ENCODE peak calls at places on chromosomes 16 and 17, in four cellular contexts. P, G, B and T are unnamed samples.

GRCh38 chr17:82674656-82675475 is 23.6 kb downstream of the RAB40B start:
- DNase-seq in P (no peak), B (no peak), G (no peak), T (no peak)

GRCh38 chr16:4702466-4702808 is 9.1 kb downstream of the NUDT16L1 start:
- DNase-seq in B (no peak), G (no peak), P (no peak), T (no peak)

GRCh38 chr17:28170771-28171170 is 128.3 kb downstream of the NLK start:
- DNase-seq in G (no peak), B (no peak), P (peak), T (no peak)

GRCh38 chr17:37134050-37134449 is 185.3 kb downstream of the AATF start:
- DNase-seq in G (no peak), B (no peak), P (no peak), T (no peak)

GRCh38 chr16:61934591-61934990 is 101.6 kb downstream of the CDH8 start:
- DNase-seq in B (no peak), G (no peak), P (no peak), T (no peak)

GRCh38 chr16:1964046-1964505 is 550 bp downstream of the RPS2 start:
- DNase-seq in P (no peak), B (no peak), G (peak), T (no peak)

GRCh38 chr17:4901108-4901647 is 1.7 kb downstream of the CHRNE start:
- DNase-seq in B (no peak), P (no peak), G (no peak), T (no peak)

GRCh38 chr17:73323622-73324455 is 12.0 kb upstream of the CDC42EP4 start:
- DNase-seq in P (no peak), G (no peak), B (no peak), T (no peak)

GRCh38 chr16:87446479-87446878 is 46.3 kb downstream of the ZCCHC14 start:
- DNase-seq in P (no peak), B (no peak), G (no peak), T (no peak)

DNA sequence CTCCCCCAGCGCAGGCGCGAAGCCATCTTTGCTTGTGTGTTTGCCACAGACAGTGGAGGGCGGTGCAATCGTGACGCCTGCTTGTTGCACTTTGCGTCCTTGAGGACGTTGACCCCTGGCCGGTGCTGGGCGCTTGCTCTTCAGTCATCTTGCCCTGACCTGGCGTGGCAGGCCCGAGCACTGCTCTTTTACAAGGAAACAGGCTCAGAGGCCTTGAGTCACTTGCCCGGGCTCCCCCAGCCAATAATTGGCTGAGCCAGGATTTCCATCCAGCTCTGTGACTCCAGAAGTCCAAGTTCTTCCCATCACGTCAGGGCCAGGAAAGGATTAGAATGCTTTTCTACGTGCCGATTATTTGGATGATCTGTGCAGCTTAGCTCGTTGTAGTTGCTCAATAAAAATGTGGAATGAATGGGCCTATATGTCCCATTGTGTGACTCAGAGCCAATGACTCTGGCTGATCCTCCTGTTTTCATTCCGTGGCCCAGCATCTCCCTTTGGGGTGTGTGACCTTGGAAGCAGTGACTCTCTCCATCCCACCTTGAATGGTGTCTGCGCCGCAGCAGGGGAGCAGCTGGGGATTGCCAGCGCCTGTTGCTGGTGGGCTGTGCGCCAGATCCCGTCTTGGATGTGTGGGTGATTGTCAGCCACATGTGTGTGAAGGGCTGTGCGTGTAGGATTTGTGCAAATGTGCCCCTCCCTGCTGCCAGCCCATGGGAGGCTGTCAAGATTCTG is 214.1 kb downstream of the SEC14L1 start:
- DNase-seq in G (peak), P (peak), B (peak), T (peak)
- TF ChIP-seq CTCF in G (no peak), P (no peak), B (no peak), T (no peak)

DNA sequence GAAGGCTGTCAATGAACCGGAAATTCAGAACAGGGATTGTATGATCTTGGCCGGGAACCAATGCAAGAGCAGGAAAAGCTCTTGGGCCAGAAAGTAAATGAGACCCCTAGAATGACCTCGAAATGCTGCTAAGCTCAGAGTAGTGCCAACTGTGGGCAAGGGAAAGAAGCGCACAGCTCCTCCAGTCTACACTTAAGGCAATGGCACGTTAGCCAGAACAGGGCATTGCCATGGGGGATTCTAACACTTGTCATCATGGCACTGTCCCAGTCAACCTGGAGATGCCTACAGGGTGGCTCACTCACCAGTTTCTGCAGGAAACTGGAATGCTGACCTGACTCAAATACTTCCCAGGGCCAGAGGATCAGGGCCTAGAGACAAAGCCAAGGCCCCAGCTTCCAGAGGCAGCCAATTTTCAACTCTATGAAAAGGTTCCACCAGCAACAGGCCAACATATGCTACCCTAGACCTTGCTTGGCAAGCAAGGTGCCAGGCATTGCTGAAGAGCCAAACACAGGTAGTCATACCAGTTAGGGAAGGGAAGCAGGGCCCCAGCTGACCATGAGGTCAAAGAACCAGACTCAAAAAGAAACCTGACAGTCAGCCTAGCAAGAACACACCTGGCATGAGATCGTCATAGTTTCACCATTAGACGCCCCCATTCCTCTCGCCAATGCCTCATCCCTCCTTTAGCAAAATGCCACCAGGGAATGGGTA is 34.9 kb downstream of the ARHGAP17 start:
- DNase-seq in G (peak), P (peak), B (peak), T (peak)
- H3K27ac ChIP-seq in G (peak), P (peak), B (peak), T (no peak)

DNA sequence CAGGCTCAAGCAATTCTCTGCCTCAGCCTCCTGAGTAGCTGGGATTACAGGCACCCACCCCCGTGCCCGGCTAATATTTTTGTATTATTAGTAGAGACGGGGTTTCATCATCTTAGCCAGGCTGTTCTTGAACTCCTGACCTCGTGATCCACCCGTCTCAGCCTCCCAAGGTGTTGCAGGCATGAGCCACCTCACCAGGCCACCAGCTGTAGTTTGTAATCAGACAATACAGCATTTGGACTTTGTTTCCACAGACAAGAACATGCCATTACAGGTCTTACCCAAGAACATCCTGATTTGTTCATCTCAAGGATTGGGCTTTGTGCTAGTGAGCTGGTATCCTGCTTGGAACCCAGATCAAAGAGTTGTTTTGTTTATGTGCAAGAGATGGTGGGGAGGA is 30.1 kb downstream of the C17orf100 start:
- DNase-seq in P (no peak), B (no peak), G (no peak), T (no peak)
- TF ChIP-seq CTCF in P (no peak), B (no peak), G (no peak), T (no peak)

GRCh38 chr17:61097786-61098185 is 301.9 kb upstream of the TBX2 start:
- DNase-seq in G (no peak), P (no peak), B (no peak), T (no peak)
- H3K27ac ChIP-seq in G (no peak), P (no peak), B (no peak), T (no peak)

DNA sequence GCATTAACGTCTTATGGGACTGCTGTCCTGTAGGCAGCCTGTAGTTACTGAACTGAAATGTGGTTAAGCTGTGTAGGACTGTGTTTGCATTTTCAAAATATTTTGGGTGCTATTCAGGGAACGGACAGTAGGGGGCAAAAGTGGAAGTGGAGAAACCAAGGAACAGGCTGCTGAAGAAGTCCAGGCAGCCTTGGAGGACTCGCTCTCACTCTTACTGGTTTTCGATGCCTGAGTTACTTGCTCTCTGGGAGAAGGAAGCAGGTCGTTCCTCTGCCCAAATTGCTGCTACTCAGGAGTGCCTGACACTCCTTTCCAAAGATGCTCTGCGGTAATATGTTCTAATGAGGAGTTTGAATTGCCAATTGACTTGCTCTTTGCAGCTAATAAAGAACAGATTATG is 64.5 kb upstream of the RBFOX1 start:
- DNase-seq in G (peak), P (no peak), B (peak), T (peak)
- TF ChIP-seq CTCF in G (peak), P (peak), B (peak), T (peak)

DNA sequence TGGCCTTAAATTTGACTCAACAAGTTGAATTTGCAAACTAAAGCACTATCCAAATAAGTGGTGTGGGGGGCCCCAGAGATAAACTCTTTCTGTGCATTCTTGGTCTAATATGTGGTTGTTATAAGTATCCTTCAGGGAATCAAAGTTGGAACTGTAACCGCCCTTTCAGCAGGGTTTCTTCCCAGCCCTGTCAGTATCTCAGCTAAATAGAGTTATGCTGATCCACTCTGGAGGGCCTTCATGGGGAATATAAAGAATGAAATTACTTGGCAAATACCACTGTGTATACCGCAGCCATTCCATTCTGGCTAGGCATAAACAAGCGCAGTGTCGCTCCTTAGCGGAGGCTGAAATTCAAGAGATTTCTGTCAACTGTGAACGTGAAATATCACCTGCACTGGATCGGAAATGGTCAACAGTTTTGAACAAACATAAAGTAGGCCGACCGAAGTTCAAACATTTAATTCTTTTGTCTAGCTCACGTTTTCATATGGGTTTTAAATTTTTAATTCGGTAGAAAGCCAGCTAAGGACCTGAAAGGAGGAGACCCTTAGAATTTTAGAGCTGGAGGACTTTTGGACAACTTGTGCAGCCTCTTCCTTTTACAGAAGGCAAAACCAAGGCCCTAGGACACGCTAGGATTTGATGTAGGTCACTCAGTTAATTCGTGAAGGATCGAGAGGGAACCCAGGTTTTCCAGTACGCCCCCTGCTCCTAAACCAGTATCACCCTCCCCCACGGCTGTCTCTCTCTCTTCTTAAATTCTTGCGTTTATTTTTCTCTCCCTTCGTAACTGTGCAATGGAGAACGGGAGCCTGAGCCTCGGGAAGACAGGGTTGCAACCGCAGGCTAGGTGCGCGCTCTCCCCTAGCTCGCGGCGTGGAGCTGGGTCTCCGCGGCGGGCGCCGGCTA is 74.7 kb downstream of the CHD9 start:
- DNase-seq in P (peak), B (no peak), G (no peak), T (no peak)
- H3K27ac ChIP-seq in P (peak), B (peak), G (peak), T (peak)

GRCh38 chr17:81309859-81310839 is 15.0 kb upstream of the SLC38A10 start:
- DNase-seq in B (no peak), G (no peak), P (no peak), T (no peak)

GRCh38 chr17:81308161-81308560 is 13.1 kb upstream of the SLC38A10 start:
- DNase-seq in P (no peak), G (no peak), B (no peak), T (no peak)

GRCh38 chr17:81307636-81308035 is 12.5 kb upstream of the SLC38A10 start:
- DNase-seq in G (no peak), P (no peak), B (no peak), T (no peak)

GRCh38 chr17:81310963-81311550 is 15.9 kb upstream of the SLC38A10 start:
- DNase-seq in P (no peak), G (no peak), B (no peak), T (no peak)

DNA sequence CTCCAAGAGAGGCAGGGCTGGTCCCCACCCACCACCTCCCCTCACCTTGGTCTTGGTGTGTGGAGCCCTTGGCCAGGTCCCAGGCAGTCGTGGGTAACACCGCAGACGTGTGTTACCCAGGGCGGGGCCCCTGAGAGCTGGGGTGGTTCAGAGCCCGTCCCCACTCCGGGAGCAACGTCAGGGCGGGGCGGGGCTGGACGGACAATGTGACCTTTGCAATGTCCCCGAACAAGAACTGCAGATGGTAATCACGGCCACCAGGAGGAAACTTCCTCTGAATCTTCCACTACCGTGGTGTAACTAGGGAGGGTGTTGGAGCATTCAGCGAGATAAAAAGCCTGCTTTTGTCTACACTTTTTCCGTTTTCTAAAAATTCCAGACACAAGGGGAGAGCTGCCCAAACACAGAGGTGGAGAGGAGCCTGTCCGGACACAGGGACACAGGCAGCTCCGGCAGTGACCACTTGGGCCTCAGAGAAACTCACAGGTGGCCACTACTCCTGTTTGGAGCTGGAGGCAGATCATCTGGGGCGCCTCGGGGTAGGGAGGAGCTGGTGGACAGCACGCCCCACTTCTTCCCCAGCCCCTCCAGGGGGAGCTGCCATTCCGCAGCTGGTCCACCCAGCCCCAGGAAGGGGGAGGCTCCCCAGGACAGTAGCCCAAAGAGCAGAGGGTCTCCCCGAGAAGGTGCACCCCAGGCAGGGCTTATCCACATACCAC is 14.2 kb upstream of the SLC38A10 start:
- DNase-seq in P (peak), B (peak), G (peak), T (peak)
- TF ChIP-seq CTCF in P (peak), B (no peak), G (peak), T (peak)

DNA sequence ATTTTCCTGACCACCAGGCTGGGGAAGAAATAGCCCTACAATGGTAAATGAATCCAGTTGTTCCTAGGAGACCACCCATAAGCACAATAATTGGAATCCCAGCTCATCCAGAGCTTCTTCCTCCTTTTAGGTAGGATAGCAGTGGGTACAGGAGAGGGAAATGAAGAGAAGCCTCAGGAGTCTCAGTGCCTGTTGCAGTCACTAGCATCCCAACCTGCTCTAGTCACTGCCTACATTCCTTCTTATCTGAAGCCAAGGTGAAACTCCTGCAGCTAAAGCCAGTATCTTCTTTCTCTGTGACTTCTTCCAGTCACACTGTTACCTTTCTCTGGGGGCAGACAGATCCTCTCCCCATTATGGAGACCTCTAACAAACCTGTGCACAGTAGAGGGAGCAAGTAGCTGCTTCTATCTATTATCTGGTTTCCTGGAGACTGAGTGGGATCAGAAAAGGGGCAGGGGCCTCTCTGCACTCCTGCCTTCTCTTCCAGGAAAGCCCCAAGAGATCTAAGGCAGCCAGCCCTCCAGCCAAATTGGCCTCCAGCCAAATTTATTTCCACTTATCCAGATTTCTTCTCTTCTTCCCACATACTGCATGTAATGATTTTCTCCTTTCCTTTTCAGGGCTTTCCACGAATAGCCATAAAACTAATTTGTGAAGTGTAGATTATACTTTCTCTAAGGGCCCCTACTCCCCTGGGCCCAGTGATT is 85.5 kb downstream of the SSH2 start:
- DNase-seq in G (no peak), B (peak), P (peak), T (no peak)
- H3K27ac ChIP-seq in G (no peak), B (no peak), P (no peak), T (no peak)

GRCh38 chr17:78173025-78173715 is 4.8 kb downstream of the SYNGR2 start:
- DNase-seq in B (no peak), G (no peak), P (no peak), T (no peak)

GRCh38 chr17:78174332-78174869 is 6.0 kb downstream of the SYNGR2 start:
- DNase-seq in G (peak), B (peak), P (no peak), T (peak)

GRCh38 chr17:78175643-78175981 is 7.2 kb downstream of the SYNGR2 start:
- DNase-seq in P (no peak), B (no peak), G (no peak), T (no peak)

GRCh38 chr17:78176548-78177025 is 8.2 kb downstream of the SYNGR2 start:
- DNase-seq in G (peak), B (peak), P (peak), T (peak)

GRCh38 chr17:78174870-78175642 is 6.7 kb downstream of the SYNGR2 start:
- DNase-seq in P (no peak), B (no peak), G (no peak), T (peak)
- TF ChIP-seq CTCF in P (no peak), B (no peak), G (no peak), T (peak)

DNA sequence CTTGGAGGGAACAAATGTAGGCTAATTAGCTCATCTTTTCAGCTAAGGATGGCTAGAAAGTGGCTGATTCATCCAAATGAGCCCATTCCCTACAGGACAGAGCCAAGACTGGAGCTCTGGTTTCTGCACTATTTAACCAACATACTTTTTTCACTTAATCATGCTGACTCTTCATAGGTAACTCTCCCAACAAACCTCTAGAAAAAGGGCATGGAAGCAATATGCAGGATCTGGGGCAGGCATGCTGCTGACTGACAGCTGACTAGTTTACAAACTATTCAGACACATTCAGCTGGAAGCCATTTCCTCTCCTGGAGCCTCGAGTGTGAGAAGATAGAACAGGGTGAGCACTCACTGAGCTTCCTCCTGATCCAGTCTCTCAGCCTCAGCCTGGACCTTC is 6.2 kb downstream of the BECN1 start:
- DNase-seq in B (no peak), P (peak), G (no peak), T (no peak)
- H3K27ac ChIP-seq in B (no peak), P (peak), G (no peak), T (no peak)